ENCODE peak calls at places on chromosome 17, in nine cellular contexts. T is uterus, M is endodermal cell, J is breast epithelium, W is PC-3, A is HCT116, Q is HepG2, Z is heart right ventricle, H is H9. C is an unnamed sample. For H3K4me1, the result is how much of the 10 kb centered on the place peaks cover.

GRCh38 chr17:3667366-3668278 is 756 bp downstream of the TAX1BP3 start:
- DNase-seq in T (peak), M (peak), J (peak), W (peak), A (no peak), Q (peak), Z (peak), H (peak), C (peak)

GRCh38 chr17:74863420-74864296 is 4.0 kb upstream of the GRIN2C start:
- DNase-seq in T (no peak), M (no peak), J (no peak), W (peak), A (no peak), Q (no peak), Z (no peak), H (no peak), C (peak)

GRCh38 chr17:30191072-30191471 is 44.4 kb downstream of the SLC6A4 start:
- DNase-seq in T (no peak), M (no peak), J (no peak), W (no peak), A (no peak), Q (no peak), Z (no peak), H (no peak), C (no peak)

GRCh38 chr17:13631541-13631940 is 29.8 kb upstream of the HS3ST3A1 start:
- DNase-seq in T (no peak), M (no peak), J (no peak), W (peak), A (no peak), Q (no peak), Z (no peak), H (no peak), C (no peak)

GRCh38 chr17:60421273-60422161 is 772 bp upstream of the CHCT1 start:
- DNase-seq in T (peak), M (peak), J (peak), W (no peak), A (no peak), Q (peak), Z (peak), H (peak), C (peak)

GRCh38 chr17:77616243-77616731 is 342.2 kb upstream of the TNRC6C start:
- DNase-seq in T (peak), M (peak), J (no peak), W (peak), A (no peak), Q (no peak), Z (no peak), H (no peak), C (no peak)

GRCh38 chr17:81550285-81550684 is 1.9 kb downstream of the FAAP100 start:
- DNase-seq in T (no peak), M (no peak), J (no peak), W (no peak), A (no peak), Q (no peak), Z (no peak), H (no peak), C (peak)

GRCh38 chr17:78242024-78242742 is 10.8 kb downstream of the TMEM235 start:
- DNase-seq in T (no peak), M (peak), J (no peak), W (peak), A (no peak), Q (no peak), Z (no peak), H (no peak), C (no peak)

GRCh38 chr17:42647778-42648177 is 11.3 kb upstream of the TUBG2 start:
- DNase-seq in T (no peak), M (no peak), J (no peak), W (no peak), A (no peak), Q (no peak), Z (no peak), H (no peak), C (no peak)

GRCh38 chr17:65553009-65553645 is 8.3 kb downstream of the AXIN2 start:
- DNase-seq in T (no peak), M (no peak), J (no peak), W (no peak), A (no peak), Q (no peak), Z (no peak), H (no peak), C (no peak)

GRCh38 chr17:32481193-32481592 is 5.6 kb upstream of the CDK5R1 start:
- DNase-seq in T (no peak), M (peak), J (no peak), W (no peak), A (no peak), Q (no peak), Z (no peak), H (no peak), C (no peak)

GRCh38 chr17:79356839-79357447 is 253.9 kb downstream of the RBFOX3 start:
- DNase-seq in T (no peak), M (no peak), J (no peak), W (no peak), A (no peak), Q (no peak), Z (no peak), H (no peak), C (peak)

GRCh38 chr17:29855686-29856085 is 74.3 kb downstream of the SSH2 start:
- DNase-seq in T (no peak), M (no peak), J (no peak), W (no peak), A (no peak), Q (no peak), Z (no peak), H (no peak), C (no peak)

GRCh38 chr17:40343126-40344119 is 21.1 kb downstream of the GJD3 start:
- DNase-seq in T (no peak), M (peak), J (no peak), W (no peak), A (no peak), Q (no peak), Z (peak), H (no peak), C (no peak)

DNA sequence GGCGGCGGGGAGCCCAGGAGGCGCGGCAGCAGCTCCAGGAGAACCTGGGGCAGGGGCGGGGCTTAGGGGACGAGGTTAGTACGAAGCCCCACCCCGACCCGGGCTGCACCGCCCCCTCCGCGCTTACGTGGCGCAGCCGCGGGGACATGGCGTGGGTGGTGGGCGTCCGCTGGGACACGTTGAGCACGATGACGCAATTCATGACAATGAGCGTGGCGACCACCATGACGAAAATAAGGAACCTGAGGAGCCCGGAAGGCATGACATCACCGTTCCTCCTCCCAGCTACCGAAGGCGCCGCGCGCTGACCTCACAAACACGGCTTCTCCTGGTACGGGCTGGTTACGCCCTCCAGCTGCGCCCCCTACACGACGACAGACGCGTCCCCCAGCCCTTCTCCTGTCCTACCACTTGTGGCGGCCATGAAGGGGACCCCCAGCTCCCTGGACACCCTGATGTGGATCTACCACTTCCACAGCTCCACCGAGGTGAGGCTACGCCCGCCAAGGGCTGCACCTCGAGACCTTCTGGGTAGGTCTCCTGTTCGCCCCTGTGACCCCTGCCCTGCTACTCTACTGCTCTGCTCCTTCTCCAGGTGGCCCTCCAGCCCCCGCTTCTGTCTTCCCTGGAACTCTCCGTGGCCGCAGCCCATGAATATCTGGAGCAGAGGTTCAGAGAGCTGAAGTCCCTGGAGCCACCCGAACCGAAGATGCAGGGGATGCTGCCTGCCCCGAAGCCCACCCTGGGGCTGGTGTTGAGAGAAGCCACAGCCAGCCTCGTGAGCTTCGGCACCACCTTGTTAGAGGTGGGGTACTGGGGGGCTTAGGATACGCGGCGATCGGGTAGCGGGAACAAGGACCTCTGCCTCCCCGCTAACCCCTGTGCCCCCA is at the start of gene C17orf107:
- DNase-seq in T (peak), M (peak), J (peak), W (no peak), A (no peak), Q (no peak), Z (peak), H (peak), C (peak)
- TF ChIP-seq CTCF in T (no peak), M (no peak), J (no peak), W (no peak), A (no peak), Q (no peak), Z (no peak), H (no peak), C (no peak)

GRCh38 chr17:57527437-57528083 is 217.5 kb downstream of the CCDC182 start:
- DNase-seq in T (no peak), M (no peak), J (no peak), W (no peak), A (no peak), Q (no peak), Z (no peak), H (no peak), C (no peak)

GRCh38 chr17:57522436-57523005 is 222.6 kb downstream of the CCDC182 start:
- DNase-seq in T (no peak), M (no peak), J (no peak), W (no peak), A (no peak), Q (no peak), Z (no peak), H (no peak), C (no peak)

GRCh38 chr17:57521606-57522435 is 223.3 kb downstream of the CCDC182 start:
- DNase-seq in T (no peak), M (no peak), J (no peak), W (no peak), A (no peak), Q (no peak), Z (no peak), H (no peak), C (no peak)

GRCh38 chr17:57524790-57525543 is 220.1 kb downstream of the CCDC182 start:
- DNase-seq in T (no peak), M (no peak), J (no peak), W (no peak), A (no peak), Q (peak), Z (no peak), H (no peak), C (no peak)

DNA sequence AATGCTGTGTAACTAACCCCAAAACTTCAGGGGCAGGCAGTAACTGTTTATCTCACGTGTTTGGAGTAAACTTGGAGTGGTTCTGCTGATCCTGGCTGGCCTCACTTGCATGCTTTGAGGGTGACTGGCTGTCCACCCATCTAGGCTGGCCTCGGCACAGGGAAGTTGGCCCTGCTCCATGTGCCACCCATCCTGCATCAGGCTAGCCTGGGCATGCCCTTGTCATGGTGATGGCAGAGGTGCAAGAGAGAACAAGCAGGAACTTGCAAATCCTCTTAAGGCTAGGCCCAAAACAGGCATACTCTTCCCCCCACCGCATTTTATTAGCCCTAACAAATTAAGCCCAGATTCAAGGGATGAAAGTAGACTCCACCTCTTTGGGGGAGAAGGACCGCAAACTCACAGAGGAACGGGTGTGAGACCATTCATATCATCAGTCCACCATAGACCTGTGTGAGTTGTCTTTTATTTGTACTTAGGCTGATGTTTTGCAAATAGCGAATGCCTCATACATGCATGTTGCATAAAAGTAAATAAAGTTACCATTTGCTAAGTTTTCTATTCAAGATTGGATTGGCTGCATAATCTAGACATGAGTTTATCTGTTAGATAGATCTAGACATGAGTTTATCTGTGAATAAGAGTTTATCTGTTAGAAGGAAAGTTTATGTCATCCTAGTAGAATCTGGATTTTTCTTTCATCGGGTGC is 221.0 kb downstream of the CCDC182 start:
- DNase-seq in T (no peak), M (no peak), J (no peak), W (peak), A (peak), Q (no peak), Z (peak), H (no peak), C (peak)
- H3K4me1 ChIP-seq in T (under half), M (under half), J (under half), W (under half), A (under half), Q (half or more), Z (under half), H (under half), C (under half)

DNA sequence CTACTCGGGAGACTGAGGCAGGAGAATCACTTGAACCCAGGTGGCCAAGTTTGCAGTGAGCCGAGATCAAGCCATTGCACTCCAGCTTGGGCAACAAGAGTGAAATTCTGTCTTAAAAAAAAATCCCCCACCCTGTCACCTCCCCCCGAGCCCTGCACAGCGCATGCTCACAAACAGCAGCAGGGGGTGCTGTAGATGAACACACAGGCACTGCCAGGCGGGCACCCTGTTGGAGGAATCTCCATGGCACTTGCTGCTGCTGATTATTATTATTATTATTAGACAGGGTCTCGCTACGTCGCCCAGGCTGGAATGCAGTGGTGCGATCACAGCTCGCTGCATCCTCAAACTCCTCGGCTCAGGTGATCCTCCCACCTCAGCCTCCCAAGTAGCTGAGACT is 24.6 kb downstream of the FZD2 start:
- DNase-seq in T (no peak), M (no peak), J (no peak), W (peak), A (peak), Q (no peak), Z (no peak), H (no peak), C (no peak)
- TF ChIP-seq CTCF in T (no peak), M (peak), J (no peak), W (peak), A (peak), Q (peak), Z (no peak), H (peak), C (no peak)

GRCh38 chr17:2485543-2485942 is 26.1 kb downstream of the METTL16 start:
- DNase-seq in T (no peak), M (no peak), J (no peak), W (peak), A (no peak), Q (peak), Z (no peak), H (no peak), C (no peak)
- H3K4me1 ChIP-seq in T (under half), M (under half), J (under half), W (under half), A (under half), Q (under half), Z (under half), H (under half), C (under half)

GRCh38 chr17:50050431-50051032 is 5.4 kb upstream of the ITGA3 start:
- DNase-seq in T (no peak), M (peak), J (no peak), W (no peak), A (no peak), Q (no peak), Z (no peak), H (no peak), C (no peak)
- TF ChIP-seq CTCF in T (no peak), M (no peak), J (no peak), W (peak), A (no peak), Q (no peak), Z (no peak), H (no peak), C (no peak)